ENCODE peak calls at places on chromosomes 2 and 18, in nine cellular contexts. N is GM12892, M is foreskin fibroblast, Y is AG09309, U is COR-L47, A is dorsolateral prefrontal cortex, Z is stomach, W is activated T-cell treated with anti-CD3 and anti-CD28 coated beads for 1 hour, B is NCI-H1436. T is an unnamed sample.

GRCh38 chr2:241149675-241149924 is 328 bp upstream of the PASK start:
- DNase-seq in N (no peak), M (no peak), Y (no peak), U (no peak), A (no peak), Z (no peak), W (no peak), B (no peak), T (no peak)

GRCh38 chr2:175363719-175364118 is 182.2 kb upstream of the ATP5MC3 start:
- DNase-seq in N (no peak), M (no peak), Y (no peak), U (peak; percentile 94), A (no peak), Z (no peak), W (no peak), B (no peak), T (no peak)

GRCh38 chr2:3445891-3446290 is 66.4 kb downstream of the TRAPPC12 start:
- DNase-seq in N (no peak), M (no peak), Y (no peak), U (no peak), A (no peak), Z (no peak), W (no peak), B (no peak), T (no peak)

GRCh38 chr2:178413472-178414265 is 37.3 kb downstream of the PRKRA start:
- DNase-seq in N (peak; percentile 46), M (peak; percentile 70), Y (no peak), U (peak; percentile 82), A (peak; percentile 75), Z (peak; percentile 67), W (peak; percentile 56), B (peak; percentile 77), T (peak; percentile 87)

GRCh38 chr2:126976721-126977328 is 78.1 kb downstream of the TEX51 start:
- DNase-seq in N (no peak), M (no peak), Y (no peak), U (no peak), A (no peak), Z (no peak), W (no peak), B (no peak), T (no peak)

GRCh38 chr18:8362863-8363262 is 246.4 kb upstream of the RAB12 start:
- DNase-seq in N (no peak), M (no peak), Y (no peak), U (no peak), A (no peak), Z (no peak), W (no peak), B (no peak), T (no peak)

GRCh38 chr2:217313386-217313785 is 453.5 kb upstream of the TNP1 start:
- DNase-seq in N (no peak), M (no peak), Y (no peak), U (no peak), A (no peak), Z (no peak), W (no peak), B (no peak), T (no peak)

GRCh38 chr2:55282110-55282917 is 13.3 kb upstream of the MTIF2 start:
- DNase-seq in N (peak; percentile 77), M (peak; percentile 81), Y (peak; percentile 38), U (peak; percentile 64), A (peak; percentile 83), Z (peak; percentile 92), W (peak; percentile 82), B (peak; percentile 74), T (peak; percentile 73)

GRCh38 chr18:75167759-75168211 is 41.2 kb downstream of the PTGR3 start:
- DNase-seq in N (no peak), M (no peak), Y (no peak), U (peak; percentile 75), A (no peak), Z (no peak), W (no peak), B (no peak), T (no peak)

GRCh38 chr2:130878933-130879332 is 42.2 kb downstream of the ARHGEF4 start:
- DNase-seq in N (no peak), M (no peak), Y (no peak), U (no peak), A (no peak), Z (no peak), W (no peak), B (no peak), T (no peak)

GRCh38 chr18:23706971-23707640 is 17.9 kb downstream of the LAMA3 start:
- DNase-seq in N (no peak), M (no peak), Y (no peak), U (no peak), A (no peak), Z (no peak), W (no peak), B (no peak), T (no peak)

GRCh38 chr2:202934456-202934855 is 22.4 kb downstream of the CARF start:
- DNase-seq in N (no peak), M (no peak), Y (no peak), U (no peak), A (no peak), Z (no peak), W (no peak), B (no peak), T (no peak)

GRCh38 chr2:12534646-12535263 is 182.0 kb upstream of the TRIB2 start:
- DNase-seq in N (no peak), M (peak; percentile 89), Y (peak; percentile 98), U (no peak), A (no peak), Z (no peak), W (no peak), B (no peak), T (peak; percentile 93)

GRCh38 chr18:55251186-55251995 is 292.1 kb upstream of the CCDC68 start:
- DNase-seq in N (no peak), M (no peak), Y (peak; percentile 55), U (no peak), A (no peak), Z (no peak), W (no peak), B (no peak), T (peak; percentile 71)

GRCh38 chr2:240166191-240166590 is 25.7 kb upstream of the OTOS start:
- DNase-seq in N (no peak), M (no peak), Y (no peak), U (no peak), A (no peak), Z (no peak), W (no peak), B (no peak), T (no peak)

GRCh38 chr18:26794210-26795101 is 71.1 kb downstream of the AQP4 start:
- DNase-seq in N (no peak), M (no peak), Y (no peak), U (no peak), A (no peak), Z (peak; percentile 69), W (no peak), B (no peak), T (no peak)

GRCh38 chr18:79935499-79935898 is 16.0 kb downstream of the SLC66A2 start:
- DNase-seq in N (no peak), M (no peak), Y (no peak), U (no peak), A (no peak), Z (no peak), W (no peak), B (no peak), T (no peak)

GRCh38 chr2:175441361-175441760 is 259.9 kb upstream of the ATP5MC3 start:
- DNase-seq in N (no peak), M (no peak), Y (no peak), U (no peak), A (no peak), Z (no peak), W (no peak), B (no peak), T (no peak)

GRCh38 chr18:50866765-50867164 is 12.2 kb upstream of the ME2 start:
- DNase-seq in N (no peak), M (no peak), Y (no peak), U (peak; percentile 20), A (no peak), Z (no peak), W (no peak), B (no peak), T (peak; percentile 43)

GRCh38 chr2:226644342-226644957 is 155.2 kb downstream of the IRS1 start:
- DNase-seq in N (no peak), M (peak; percentile 74), Y (no peak), U (no peak), A (no peak), Z (no peak), W (no peak), B (no peak), T (peak; percentile 37)

GRCh38 chr18:79484661-79485621 is 89.2 kb downstream of the NFATC1 start:
- DNase-seq in N (no peak), M (peak; percentile 93), Y (peak; percentile 97), U (no peak), A (no peak), Z (no peak), W (no peak), B (no peak), T (peak; percentile 96)

GRCh38 chr18:79489048-79489899 is 93.5 kb downstream of the NFATC1 start:
- DNase-seq in N (no peak), M (no peak), Y (no peak), U (no peak), A (no peak), Z (no peak), W (no peak), B (no peak), T (no peak)

GRCh38 chr2:158403237-158403636 is 53.3 kb downstream of the CCDC148 start:
- DNase-seq in N (no peak), M (no peak), Y (no peak), U (no peak), A (no peak), Z (no peak), W (no peak), B (no peak), T (no peak)

GRCh38 chr18:24130494-24130893 is 8.4 kb upstream of the CABYR start:
- DNase-seq in N (no peak), M (no peak), Y (no peak), U (peak; percentile 8), A (no peak), Z (no peak), W (no peak), B (peak; percentile 27), T (no peak)

GRCh38 chr2:96146881-96147592 is 1.8 kb upstream of the DUSP2 start:
- DNase-seq in N (no peak), M (no peak), Y (no peak), U (peak; percentile 35), A (no peak), Z (no peak), W (no peak), B (no peak), T (no peak)

GRCh38 chr2:171161425-171162289 is 964 bp upstream of the TLK1 start:
- DNase-seq in N (no peak), M (no peak), Y (no peak), U (no peak), A (no peak), Z (no peak), W (no peak), B (no peak), T (no peak)

GRCh38 chr18:63188063-63188462 is 131.5 kb downstream of the BCL2 start:
- DNase-seq in N (no peak), M (no peak), Y (no peak), U (no peak), A (no peak), Z (no peak), W (no peak), B (no peak), T (no peak)

GRCh38 chr2:168849610-168850009 is 40.6 kb downstream of the SPC25 start:
- DNase-seq in N (no peak), M (no peak), Y (no peak), U (peak; percentile 28), A (no peak), Z (peak; percentile 33), W (no peak), B (peak; percentile 45), T (peak; percentile 32)

GRCh38 chr2:103859238-103859637 is 994.7 kb upstream of the POU3F3 start:
- DNase-seq in N (no peak), M (no peak), Y (no peak), U (no peak), A (no peak), Z (no peak), W (no peak), B (no peak), T (no peak)

GRCh38 chr2:20423376-20423775 is 23.5 kb upstream of the RHOB start:
- DNase-seq in N (no peak), M (no peak), Y (no peak), U (no peak), A (no peak), Z (no peak), W (no peak), B (no peak), T (no peak)

GRCh38 chr2:3542107-3542506 is 16.0 kb downstream of the RNASEH1 start:
- DNase-seq in N (no peak), M (no peak), Y (no peak), U (no peak), A (no peak), Z (no peak), W (no peak), B (no peak), T (no peak)